ENCODE peak calls at places on chromosomes 12 and 14, in seven cellular contexts. G, M, Z, H, B, F and T are unnamed samples.

GRCh38 chr14:104510216-104510615 is 69.3 kb upstream of the C14orf180 start:
- DNase-seq in M (no peak), F (no peak), B (no peak), G (no peak), Z (no peak), H (no peak), T (no peak)

GRCh38 chr12:71162832-71163711 is 5.3 kb upstream of the TSPAN8 start:
- DNase-seq in Z (no peak), B (no peak), H (peak), M (no peak), F (no peak), G (no peak), T (no peak)

GRCh38 chr12:116456683-116457082 is 102.5 kb upstream of the MAP1LC3B2 start:
- DNase-seq in H (no peak), M (no peak), F (no peak), B (no peak), Z (no peak), G (no peak), T (no peak)

GRCh38 chr14:98665019-98665418 is 607.0 kb downstream of the BCL11B start:
- DNase-seq in G (no peak), F (no peak), M (no peak), Z (no peak), B (no peak), H (no peak), T (no peak)

GRCh38 chr12:100716949-100717732 is 77.4 kb upstream of the ANO4 start:
- DNase-seq in F (peak), Z (no peak), G (no peak), H (no peak), M (no peak), B (no peak), T (no peak)

GRCh38 chr14:46048127-46048526 is 603.5 kb downstream of the RPL10L start:
- DNase-seq in F (peak), B (no peak), G (peak), M (no peak), Z (no peak), H (no peak), T (no peak)

GRCh38 chr12:12723147-12723680 is 6.0 kb downstream of the CDKN1B start:
- DNase-seq in M (no peak), F (peak), Z (no peak), B (no peak), G (no peak), H (no peak), T (no peak)

GRCh38 chr12:103855036-103855712 is 14.1 kb upstream of the NT5DC3 start:
- DNase-seq in M (no peak), G (no peak), F (peak), Z (no peak), H (no peak), B (no peak), T (no peak)

GRCh38 chr12:42663621-42664020 is 74.1 kb upstream of the PRICKLE1 start:
- DNase-seq in Z (no peak), M (no peak), F (no peak), G (no peak), H (no peak), B (no peak), T (no peak)